ENCODE peak calls at places on chromosome 1, in six cellular contexts. One of them, this sample, is unnamed.

GRCh38 chr1:218459878-218460277 is 114.7 kb downstream of the TGFB2 start:
- DNase-seq in SK-N-SH: peak
- DNase-seq in renal cortical epithelial cell: peak
- DNase-seq in cardiac fibroblast: peak
- DNase-seq in activated naive CD4-positive, alpha-beta T cell treated with anti-CD3 and anti-CD28 coated beads for 36 hours: no peak
- DNase-seq in RPMI8226: peak
- DNase-seq in this sample: peak

GRCh38 chr1:216346521-216346920 is 76.7 kb downstream of the USH2A start:
- DNase-seq in cardiac fibroblast: no peak
- DNase-seq in activated naive CD4-positive, alpha-beta T cell treated with anti-CD3 and anti-CD28 coated beads for 36 hours: no peak
- DNase-seq in SK-N-SH: no peak
- DNase-seq in renal cortical epithelial cell: no peak
- DNase-seq in RPMI8226: no peak
- DNase-seq in this sample: no peak

GRCh38 chr1:182410620-182411273 is 10.3 kb upstream of the TEDDM1 start:
- DNase-seq in SK-N-SH: no peak
- DNase-seq in renal cortical epithelial cell: no peak
- DNase-seq in activated naive CD4-positive, alpha-beta T cell treated with anti-CD3 and anti-CD28 coated beads for 36 hours: no peak
- DNase-seq in RPMI8226: no peak
- DNase-seq in cardiac fibroblast: peak
- DNase-seq in this sample: no peak

GRCh38 chr1:17661546-17662157 is 93.5 kb upstream of the ACTL8 start:
- DNase-seq in SK-N-SH: peak
- DNase-seq in RPMI8226: peak
- DNase-seq in cardiac fibroblast: peak
- DNase-seq in renal cortical epithelial cell: peak
- DNase-seq in activated naive CD4-positive, alpha-beta T cell treated with anti-CD3 and anti-CD28 coated beads for 36 hours: peak
- DNase-seq in this sample: peak

GRCh38 chr1:201713093-201713810 is 115.7 kb upstream of the IPO9 start:
- DNase-seq in SK-N-SH: no peak
- DNase-seq in activated naive CD4-positive, alpha-beta T cell treated with anti-CD3 and anti-CD28 coated beads for 36 hours: no peak
- DNase-seq in renal cortical epithelial cell: peak
- DNase-seq in cardiac fibroblast: peak
- DNase-seq in RPMI8226: no peak
- DNase-seq in this sample: peak

GRCh38 chr1:176241385-176242015 is 34.4 kb upstream of the COP1 start:
- DNase-seq in cardiac fibroblast: peak
- DNase-seq in renal cortical epithelial cell: peak
- DNase-seq in RPMI8226: no peak
- DNase-seq in activated naive CD4-positive, alpha-beta T cell treated with anti-CD3 and anti-CD28 coated beads for 36 hours: peak
- DNase-seq in SK-N-SH: no peak
- DNase-seq in this sample: peak

GRCh38 chr1:156889802-156890585 is 3.5 kb upstream of the PEAR1 start:
- DNase-seq in activated naive CD4-positive, alpha-beta T cell treated with anti-CD3 and anti-CD28 coated beads for 36 hours: peak
- DNase-seq in RPMI8226: peak
- DNase-seq in renal cortical epithelial cell: peak
- DNase-seq in cardiac fibroblast: peak
- DNase-seq in SK-N-SH: peak
- DNase-seq in this sample: peak

GRCh38 chr1:1124786-1125642 is 9.1 kb upstream of the C1orf159 start:
- DNase-seq in renal cortical epithelial cell: no peak
- DNase-seq in RPMI8226: no peak
- DNase-seq in SK-N-SH: no peak
- DNase-seq in cardiac fibroblast: no peak
- DNase-seq in activated naive CD4-positive, alpha-beta T cell treated with anti-CD3 and anti-CD28 coated beads for 36 hours: no peak
- DNase-seq in this sample: no peak

GRCh38 chr1:108893141-108893530 is 16.4 kb downstream of the GPSM2 start:
- DNase-seq in RPMI8226: no peak
- DNase-seq in renal cortical epithelial cell: peak
- DNase-seq in activated naive CD4-positive, alpha-beta T cell treated with anti-CD3 and anti-CD28 coated beads for 36 hours: no peak
- DNase-seq in cardiac fibroblast: no peak
- DNase-seq in SK-N-SH: no peak
- DNase-seq in this sample: peak

GRCh38 chr1:214514032-214514818 is 37.2 kb downstream of the PTPN14 start:
- DNase-seq in cardiac fibroblast: peak
- DNase-seq in RPMI8226: peak
- DNase-seq in SK-N-SH: no peak
- DNase-seq in renal cortical epithelial cell: peak
- DNase-seq in activated naive CD4-positive, alpha-beta T cell treated with anti-CD3 and anti-CD28 coated beads for 36 hours: no peak
- DNase-seq in this sample: no peak

GRCh38 chr1:226569879-226570547 is 21.4 kb downstream of the STUM start:
- DNase-seq in renal cortical epithelial cell: no peak
- DNase-seq in cardiac fibroblast: no peak
- DNase-seq in RPMI8226: peak
- DNase-seq in activated naive CD4-positive, alpha-beta T cell treated with anti-CD3 and anti-CD28 coated beads for 36 hours: no peak
- DNase-seq in SK-N-SH: peak
- DNase-seq in this sample: no peak

GRCh38 chr1:23657659-23658275 is 33.8 kb upstream of the RPL11 start:
- DNase-seq in SK-N-SH: peak
- DNase-seq in RPMI8226: peak
- DNase-seq in renal cortical epithelial cell: peak
- DNase-seq in cardiac fibroblast: peak
- DNase-seq in activated naive CD4-positive, alpha-beta T cell treated with anti-CD3 and anti-CD28 coated beads for 36 hours: peak
- DNase-seq in this sample: peak

GRCh38 chr1:173093721-173094450 is 43.1 kb upstream of the TNFSF18 start:
- DNase-seq in RPMI8226: no peak
- DNase-seq in SK-N-SH: no peak
- DNase-seq in activated naive CD4-positive, alpha-beta T cell treated with anti-CD3 and anti-CD28 coated beads for 36 hours: no peak
- DNase-seq in cardiac fibroblast: no peak
- DNase-seq in renal cortical epithelial cell: peak
- DNase-seq in this sample: no peak

GRCh38 chr1:9475061-9475627 is 64.1 kb upstream of the SLC25A33 start:
- DNase-seq in activated naive CD4-positive, alpha-beta T cell treated with anti-CD3 and anti-CD28 coated beads for 36 hours: no peak
- DNase-seq in SK-N-SH: peak
- DNase-seq in cardiac fibroblast: no peak
- DNase-seq in RPMI8226: no peak
- DNase-seq in renal cortical epithelial cell: no peak
- DNase-seq in this sample: no peak

This sample was measured in Caki2.